ENCODE peak calls at places on chromosomes 5 and 9, in four cellular contexts. A is CD4-positive, CD25-positive, alpha-beta regulatory T cell; J is lung; B is SJCRH30. W is an unnamed sample. For H3K4me1 and H3K36me3, the result is how much of the 10 kb centered on the place peaks cover.

GRCh38 chr5:156271569-156271968 is 55.4 kb upstream of the SGCD start:
- DNase-seq in A (no peak), B (no peak), J (no peak), W (no peak)

GRCh38 chr9:136527721-136528710 is 17.8 kb downstream of the NOTCH1 start:
- DNase-seq in B (peak), J (no peak), A (no peak), W (peak)

GRCh38 chr5:115813719-115814118 is 2.7 kb downstream of the CDO1 start:
- DNase-seq in B (no peak), J (no peak), A (no peak), W (no peak)

GRCh38 chr9:124311283-124311682 is 53.5 kb downstream of the NEK6 start:
- DNase-seq in J (no peak), B (no peak), A (no peak), W (no peak)

GRCh38 chr9:136526625-136527066 is 19.2 kb downstream of the NOTCH1 start:
- DNase-seq in B (peak), J (no peak), A (no peak), W (no peak)

GRCh38 chr9:79684059-79684458 is 112.3 kb downstream of the TLE4 start:
- DNase-seq in A (no peak), B (no peak), J (no peak), W (no peak)

GRCh38 chr9:73073337-73074175 is 78.1 kb upstream of the ANXA1 start:
- DNase-seq in B (no peak), A (no peak), J (no peak), W (no peak)

GRCh38 chr9:38207247-38207778 is 138.3 kb upstream of the SHB start:
- DNase-seq in J (no peak), B (no peak), A (no peak), W (no peak)

GRCh38 chr9:136697146-136697820 is 10.0 kb upstream of the AGPAT2 start:
- DNase-seq in B (no peak), A (no peak), J (no peak), W (no peak)

GRCh38 chr9:125427556-125427955 is 165.9 kb downstream of the GAPVD1 start:
- DNase-seq in A (no peak), J (no peak), B (no peak), W (no peak)

GRCh38 chr9:77946969-77947368 is 84.6 kb downstream of the GNAQ start:
- DNase-seq in J (peak), B (no peak), A (no peak), W (no peak)

GRCh38 chr9:77943053-77943452 is 88.6 kb downstream of the GNAQ start:
- DNase-seq in B (peak), J (no peak), A (no peak), W (no peak)

GRCh38 chr9:77944556-77945261 is 86.9 kb downstream of the GNAQ start:
- DNase-seq in J (peak), B (no peak), A (no peak), W (no peak)

GRCh38 chr9:77951369-77951768 is 80.2 kb downstream of the GNAQ start:
- DNase-seq in B (no peak), A (no peak), J (no peak), W (no peak)

DNA sequence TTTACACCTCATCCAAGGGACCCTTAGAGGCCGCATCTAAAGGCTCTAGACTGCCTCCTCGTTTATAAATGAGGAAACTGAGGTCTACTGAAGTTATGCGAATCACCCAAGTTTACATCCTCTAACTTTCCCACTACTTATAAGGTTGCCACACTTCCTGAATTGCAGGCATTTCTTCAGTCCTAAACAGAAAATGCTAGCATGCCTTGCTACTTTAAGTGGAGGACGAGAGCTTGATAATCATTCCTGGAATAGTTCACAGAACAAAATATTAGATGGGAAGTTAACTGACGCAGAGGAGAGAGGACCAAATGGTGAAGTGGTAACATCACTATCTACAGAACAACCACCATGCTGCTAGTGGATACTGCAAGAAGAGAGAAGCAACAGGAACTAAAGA is 85.8 kb downstream of the GNAQ start:
- DNase-seq in B (no peak), A (no peak), J (no peak), W (no peak)
- H3K4me1 ChIP-seq in B (under half), A (under half), J (under half), W (under half)

DNA sequence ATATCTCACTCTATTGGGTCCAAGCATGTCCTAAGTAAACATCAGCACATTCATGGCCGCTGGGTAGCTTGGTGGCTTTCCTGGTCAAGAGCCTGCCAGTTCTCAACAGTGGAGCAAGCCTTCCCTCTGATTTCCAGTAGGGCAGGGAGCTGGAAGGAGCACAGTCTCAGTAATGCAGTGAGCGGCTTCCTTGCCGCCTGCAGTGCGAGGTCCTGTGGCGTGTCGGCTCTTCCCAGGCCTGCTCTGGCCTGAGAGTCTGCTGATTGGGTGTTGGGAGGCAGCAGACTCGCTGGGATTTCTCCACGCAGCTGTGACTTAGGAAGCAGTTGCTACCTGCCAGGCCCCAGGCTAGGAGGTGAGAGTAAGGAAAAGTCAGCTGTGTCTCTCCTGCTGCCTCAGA is 51.3 kb downstream of the SPTAN1 start:
- DNase-seq in A (no peak), B (no peak), J (no peak), W (no peak)
- H3K36me3 ChIP-seq in A (half or more), B (half or more), J (under half), W (half or more)

DNA sequence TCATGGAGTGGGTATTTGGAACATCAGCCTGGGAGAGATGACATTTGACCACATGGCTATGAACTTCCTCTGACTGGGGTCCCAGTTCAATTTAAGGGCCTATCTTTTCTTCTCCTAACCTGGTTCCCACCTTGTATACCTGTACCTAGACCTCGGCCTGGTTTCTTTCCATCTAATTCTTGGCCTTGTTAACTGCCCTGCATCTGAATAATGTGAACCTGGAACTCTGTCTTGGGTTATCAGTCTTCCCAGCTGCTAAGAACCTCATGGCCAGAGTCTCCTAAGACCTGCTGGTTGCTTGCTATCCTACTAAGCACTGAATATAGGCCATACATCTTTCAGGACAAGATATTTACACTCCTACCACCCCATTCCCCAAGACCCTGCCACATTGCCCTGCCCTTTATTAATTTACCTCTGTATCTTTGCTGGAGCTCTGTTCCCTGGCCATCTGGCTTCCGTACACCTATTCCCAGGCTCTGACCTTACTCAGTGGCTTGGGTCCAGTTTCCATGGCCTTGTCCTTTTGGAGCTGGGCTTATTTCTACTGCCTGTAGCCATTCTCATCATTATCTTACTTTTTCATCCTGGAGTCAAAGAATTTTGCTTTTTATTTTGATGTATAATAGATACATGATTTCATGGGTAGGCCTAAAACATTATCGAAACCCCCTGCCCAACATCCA is 6.6 kb downstream of the PSAT1 start:
- DNase-seq in A (no peak), J (no peak), B (no peak), W (no peak)
- H3K4me1 ChIP-seq in A (under half), J (under half), B (under half), W (under half)

GRCh38 chr5:133977858-133978257 is 9.4 kb upstream of the C5orf15 start:
- DNase-seq in B (no peak), A (no peak), J (no peak), W (no peak)
- H3K36me3 ChIP-seq in B (half or more), A (under half), J (under half), W (half or more)

DNA sequence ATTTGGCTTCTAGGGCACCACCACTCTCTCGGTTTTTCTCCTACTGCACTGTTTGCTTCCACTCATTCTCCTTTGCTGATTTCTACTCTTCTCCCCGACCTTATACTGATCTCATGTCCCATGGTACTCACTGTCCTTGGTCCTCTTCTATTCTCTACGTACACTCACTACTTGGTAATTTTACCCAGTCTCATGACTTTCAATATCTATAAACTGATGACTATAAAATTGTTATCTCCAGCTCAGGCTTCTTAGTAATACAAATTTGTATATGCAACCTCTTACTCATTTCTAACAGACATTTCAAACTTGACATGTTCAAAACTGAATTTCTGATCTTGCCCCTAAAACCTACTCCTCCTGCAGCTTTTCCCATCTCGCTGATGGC is 4.1 kb downstream of the RAPGEF6 start:
- DNase-seq in J (no peak), A (no peak), B (no peak), W (no peak)
- H3K4me1 ChIP-seq in J (under half), A (half or more), B (under half), W (under half)

GRCh38 chr5:134813827-134814226 is 31.9 kb upstream of the C5orf24 start:
- DNase-seq in J (no peak), A (no peak), B (no peak), W (no peak)
- H3K36me3 ChIP-seq in J (under half), A (half or more), B (half or more), W (half or more)

DNA sequence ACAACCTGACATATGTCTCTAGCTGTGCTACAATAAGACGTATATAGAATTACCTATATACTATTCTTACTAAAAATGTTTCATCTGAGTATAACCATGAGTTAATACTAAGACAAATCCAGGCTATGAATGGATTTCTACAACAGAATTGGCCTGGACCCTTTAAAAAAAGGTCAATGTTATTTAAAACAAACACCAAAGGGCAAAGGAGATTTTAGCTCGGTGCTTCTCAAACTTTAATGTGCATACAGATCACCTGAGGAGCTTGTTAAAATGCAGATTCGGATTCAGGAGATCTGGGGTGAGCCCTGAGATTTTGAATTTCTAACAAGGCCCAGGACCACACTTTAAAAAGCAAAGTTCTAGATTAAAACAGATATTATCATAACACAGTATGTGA is 6.5 kb downstream of the TNFSF8 start:
- DNase-seq in A (no peak), J (no peak), B (no peak), W (no peak)
- H3K4me1 ChIP-seq in A (half or more), J (under half), B (under half), W (under half)

GRCh38 chr9:81591791-81592190 is 97.6 kb downstream of the TLE1 start:
- DNase-seq in A (no peak), J (no peak), B (no peak), W (no peak)

GRCh38 chr9:81589819-81590218 is 99.5 kb downstream of the TLE1 start:
- DNase-seq in J (no peak), A (no peak), B (no peak), W (no peak)

GRCh38 chr9:81592890-81593271 is 96.5 kb downstream of the TLE1 start:
- DNase-seq in J (peak), A (no peak), B (no peak), W (peak)

GRCh38 chr9:81589392-81589791 is 100.0 kb downstream of the TLE1 start:
- DNase-seq in A (no peak), B (no peak), J (no peak), W (no peak)

GRCh38 chr9:81590688-81591087 is 98.7 kb downstream of the TLE1 start:
- DNase-seq in B (no peak), A (no peak), J (no peak), W (no peak)
- H3K36me3 ChIP-seq in B (half or more), A (under half), J (under half), W (under half)

GRCh38 chr9:131657890-131658752 is 81.8 kb downstream of the RAPGEF1 start:
- DNase-seq in B (peak), A (no peak), J (no peak), W (no peak)

GRCh38 chr9:131656356-131657030 is 83.4 kb downstream of the RAPGEF1 start:
- DNase-seq in A (peak), J (peak), B (no peak), W (no peak)

GRCh38 chr9:131657031-131657377 is 82.9 kb downstream of the RAPGEF1 start:
- DNase-seq in B (no peak), J (no peak), A (no peak), W (no peak)

GRCh38 chr9:131658753-131659129 is 81.1 kb downstream of the RAPGEF1 start:
- DNase-seq in B (peak), A (no peak), J (no peak), W (no peak)

DNA sequence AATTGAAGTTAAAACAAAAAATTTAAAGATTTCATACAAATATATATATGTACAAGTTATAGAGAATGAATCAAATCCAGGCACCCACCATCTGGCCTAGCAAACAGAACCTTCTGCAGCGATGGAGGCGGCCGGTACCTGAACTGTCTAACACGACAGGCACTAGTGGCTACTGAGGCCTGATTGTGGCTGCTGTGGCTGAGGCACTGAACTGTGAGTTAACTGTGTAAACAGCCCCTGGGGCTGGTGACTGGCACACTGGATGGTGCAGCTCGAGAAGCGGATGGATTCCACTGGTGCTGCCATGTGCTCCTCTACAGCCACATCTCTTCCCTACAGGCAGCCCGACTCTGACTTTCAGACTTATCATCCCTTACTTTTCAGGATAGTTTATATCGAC is 82.4 kb downstream of the RAPGEF1 start:
- DNase-seq in A (no peak), J (no peak), B (no peak), W (no peak)
- H3K4me1 ChIP-seq in A (half or more), J (under half), B (under half), W (under half)

GRCh38 chr5:39387293-39387692 is 23.0 kb upstream of the C9 start:
- DNase-seq in B (no peak), A (no peak), J (no peak), W (no peak)
- H3K36me3 ChIP-seq in B (under half), A (under half), J (under half), W (under half)